ENCODE peak calls at places on chromosomes 11 and 22, in seven cellular contexts. C is brain microvascular endothelial cell; H is neural crest cell; Q is mucosa of gallbladder; U is HFFc6; J is kidney epithelial cell; E is stimulated activated CD8-positive, alpha-beta memory T cell treated with anti-CD3 and anti-CD28 coated beads, Interleukin-7, amount 100 ng/mL, for 1 hour. K is an unnamed sample.

GRCh38 chr22:49887716-49888115 is 30.5 kb downstream of the ALG12 start:
- DNase-seq in J (no peak), H (no peak), U (no peak), E (no peak), Q (no peak), C (no peak), K (no peak)

GRCh38 chr11:115065314-115065713 is 387.0 kb downstream of the NXPE2 start:
- DNase-seq in E (no peak), Q (no peak), C (no peak), H (no peak), U (no peak), J (no peak), K (no peak)

GRCh38 chr11:110301577-110301976 is 5.2 kb upstream of the RDX start:
- DNase-seq in J (no peak), U (no peak), H (no peak), Q (no peak), C (no peak), E (no peak), K (no peak)

GRCh38 chr11:128477811-128478210 is 109.5 kb downstream of the ETS1 start:
- DNase-seq in E (no peak), U (no peak), Q (no peak), J (no peak), C (no peak), H (no peak), K (no peak)

GRCh38 chr11:104873252-104873651 is 25.0 kb downstream of the CASP12 start:
- DNase-seq in J (no peak), C (no peak), U (no peak), Q (no peak), E (no peak), H (no peak), K (no peak)

GRCh38 chr11:5288108-5288911 is 13.4 kb downstream of the OR51B4 start:
- DNase-seq in E (no peak), U (no peak), J (no peak), Q (no peak), H (no peak), C (peak), K (no peak)

GRCh38 chr11:73404048-73404447 is 27.8 kb downstream of the RELT start:
- DNase-seq in J (no peak), C (peak), H (peak), E (no peak), Q (peak), U (peak), K (no peak)

GRCh38 chr11:68373810-68374501 is 61.6 kb downstream of the LRP5 start:
- DNase-seq in C (no peak), E (no peak), U (no peak), H (peak), J (no peak), Q (no peak), K (no peak)

GRCh38 chr11:87022738-87023137 is 15.0 kb upstream of the TMEM135 start:
- DNase-seq in C (no peak), Q (no peak), J (no peak), E (no peak), U (no peak), H (no peak), K (no peak)

GRCh38 chr11:76371170-76371569 is 9.8 kb downstream of the THAP12 start:
- DNase-seq in Q (no peak), H (no peak), C (peak), J (no peak), U (peak), E (no peak), K (peak)

GRCh38 chr11:125871391-125872137 is 15.9 kb upstream of the HYLS1 start:
- DNase-seq in J (no peak), Q (no peak), C (peak), U (peak), E (no peak), H (peak), K (no peak)

GRCh38 chr22:39316440-39317083 is 2.9 kb downstream of the RPL3 start:
- DNase-seq in J (peak), Q (peak), H (peak), E (peak), C (peak), U (peak), K (peak)

GRCh38 chr11:103624708-103625623 is 411.5 kb upstream of the DDI1 start:
- DNase-seq in U (peak), J (peak), H (no peak), E (no peak), Q (no peak), C (peak), K (no peak)

GRCh38 chr11:8283510-8284272 is 20.0 kb upstream of the LMO1 start:
- DNase-seq in E (no peak), J (no peak), H (peak), U (no peak), C (no peak), Q (no peak), K (no peak)

GRCh38 chr11:86241956-86242525 is 2.5 kb upstream of the EED start:
- DNase-seq in U (no peak), Q (no peak), C (no peak), E (no peak), J (no peak), H (no peak), K (no peak)

GRCh38 chr11:118892515-118892914 is 8.8 kb downstream of the CXCR5 start:
- DNase-seq in J (no peak), Q (no peak), U (no peak), H (no peak), E (no peak), C (no peak), K (no peak)

GRCh38 chr22:43396321-43396933 is 15.4 kb upstream of the MPPED1 start:
- DNase-seq in C (no peak), H (no peak), E (no peak), J (no peak), Q (no peak), U (no peak), K (no peak)

GRCh38 chr11:73795925-73796632 is 8.4 kb downstream of the MRPL48 start:
- DNase-seq in Q (no peak), E (no peak), H (no peak), U (no peak), C (no peak), J (no peak), K (no peak)

GRCh38 chr11:22244986-22245592 is 52.2 kb downstream of the ANO5 start:
- DNase-seq in E (no peak), Q (peak), H (peak), C (peak), J (peak), U (no peak), K (no peak)

GRCh38 chr11:17528181-17528691 is 16.0 kb downstream of the USH1C start:
- DNase-seq in H (peak), J (no peak), C (peak), U (peak), Q (peak), E (no peak), K (no peak)

GRCh38 chr11:12050470-12050891 is 42.1 kb upstream of the DKK3 start:
- DNase-seq in C (no peak), U (no peak), J (no peak), H (no peak), Q (no peak), E (no peak), K (peak)

GRCh38 chr11:96748639-96749370 is 359.0 kb downstream of the JRKL start:
- DNase-seq in Q (no peak), J (no peak), E (no peak), H (no peak), C (no peak), U (peak), K (no peak)

GRCh38 chr22:42280140-42280539 is 9.7 kb upstream of the TCF20 start:
- DNase-seq in Q (no peak), C (no peak), U (no peak), J (no peak), E (no peak), H (no peak), K (no peak)

GRCh38 chr11:65473275-65473860 is 25.5 kb upstream of the MALAT1 start:
- DNase-seq in J (no peak), Q (no peak), C (no peak), H (no peak), E (no peak), U (no peak), K (no peak)

GRCh38 chr11:66967670-66968425 is 7.3 kb upstream of the C11orf86 start:
- DNase-seq in H (no peak), C (peak), E (no peak), U (peak), Q (no peak), J (no peak), K (no peak)

GRCh38 chr11:117335399-117335798 is 7.7 kb downstream of the CEP164 start:
- DNase-seq in U (no peak), C (no peak), J (no peak), Q (no peak), E (no peak), H (no peak), K (no peak)

GRCh38 chr11:1753426-1754305 is 3.3 kb upstream of the IFITM10 start:
- DNase-seq in C (no peak), J (no peak), U (no peak), H (no peak), Q (no peak), E (no peak), K (no peak)

GRCh38 chr11:92960886-92961285 is 8.6 kb upstream of the MTNR1B start:
- DNase-seq in U (no peak), J (no peak), Q (no peak), H (no peak), E (no peak), C (no peak), K (no peak)

GRCh38 chr11:82722236-82722635 is 11.4 kb downstream of the FAM181B start:
- DNase-seq in H (no peak), C (no peak), U (peak), E (no peak), J (no peak), Q (no peak), K (no peak)

GRCh38 chr22:49328630-49329405 is 498.9 kb downstream of the BRD1 start:
- DNase-seq in C (no peak), J (no peak), Q (peak), U (no peak), E (no peak), H (no peak), K (no peak)

GRCh38 chr11:45918331-45918941 is 759 bp upstream of the PEX16 start:
- DNase-seq in J (peak), U (peak), Q (peak), H (peak), E (peak), C (peak), K (no peak)

GRCh38 chr11:86204356-86204755 is 40.2 kb upstream of the EED start:
- DNase-seq in Q (no peak), J (no peak), C (no peak), H (no peak), E (no peak), U (no peak), K (no peak)

GRCh38 chr22:43004362-43005035 is 10.4 kb downstream of the PACSIN2 start:
- DNase-seq in E (no peak), Q (peak), H (no peak), C (no peak), J (no peak), U (peak), K (no peak)

GRCh38 chr22:46986788-46987187 is 224.3 kb downstream of the TBC1D22A start:
- DNase-seq in J (no peak), U (no peak), E (no peak), Q (no peak), H (no peak), C (no peak), K (no peak)

GRCh38 chr22:38303974-38304373 is 13.3 kb downstream of the CSNK1E start:
- DNase-seq in E (no peak), J (no peak), U (no peak), C (no peak), Q (no peak), H (no peak), K (no peak)

GRCh38 chr11:2798951-2799761 is 86.4 kb downstream of the CDKN1C start:
- DNase-seq in C (no peak), H (no peak), E (no peak), U (no peak), Q (no peak), J (peak), K (no peak)